ENCODE peak calls at places on chromosomes 3 and 15, in nine cellular contexts. G, Q, C, H, M, R, Y, X and P are unnamed samples.

GRCh38 chr15:62365795-62366442 is 200.8 kb upstream of the C2CD4B start:
- DNase-seq in Q (no peak), C (no peak), G (no peak), R (no peak), H (no peak), M (no peak), Y (no peak), X (no peak), P (peak)

GRCh38 chr15:83733206-83733605 is 79.3 kb downstream of the ADAMTSL3 start:
- DNase-seq in G (no peak), X (no peak), Y (no peak), H (no peak), C (no peak), M (no peak), R (no peak), Q (no peak), P (no peak)

GRCh38 chr3:48431224-48432029 is 1.5 kb upstream of the PLXNB1 start:
- DNase-seq in H (no peak), G (no peak), X (no peak), R (no peak), Y (no peak), C (no peak), Q (no peak), M (no peak), P (no peak)

GRCh38 chr15:91223902-91224301 is 123.8 kb downstream of the SV2B start:
- DNase-seq in Q (no peak), C (no peak), Y (no peak), X (no peak), H (no peak), M (no peak), G (no peak), R (no peak), P (no peak)

GRCh38 chr3:129664040-129664646 is 57.7 kb upstream of the PLXND1 start:
- DNase-seq in G (no peak), R (no peak), X (no peak), H (no peak), C (no peak), Q (no peak), M (no peak), Y (no peak), P (no peak)

GRCh38 chr3:194206375-194206774 is 70.4 kb downstream of the HES1 start:
- DNase-seq in M (no peak), R (no peak), Q (peak), X (no peak), Y (no peak), H (no peak), G (peak), C (no peak), P (peak)

GRCh38 chr3:188950006-188950405 is 221.8 kb upstream of the TPRG1 start:
- DNase-seq in R (no peak), G (no peak), Q (no peak), C (no peak), Y (no peak), M (no peak), H (no peak), X (no peak), P (no peak)

GRCh38 chr3:171944109-171945016 is 95.0 kb upstream of the FNDC3B start:
- DNase-seq in H (peak), Q (no peak), Y (no peak), X (no peak), G (no peak), R (no peak), C (no peak), M (no peak), P (no peak)

GRCh38 chr3:13088020-13089006 is 15.1 kb upstream of the IQSEC1 start:
- DNase-seq in H (no peak), R (no peak), G (no peak), Q (no peak), C (no peak), Y (no peak), X (no peak), M (no peak), P (no peak)